ENCODE peak calls at places on chromosome 9, in eight cellular contexts. N is HuH-7.5; X is activated CD8-positive, alpha-beta T cell treated with anti-CD3 and anti-CD28 coated beads for 36 hours; M is cardiac fibroblast; Q is BJ; F is KBM-7; K is neural crest cell; T is T-helper 2 cell. E is an unnamed sample.

GRCh38 chr9:84668204-84669007 is 1.1 kb upstream of the NTRK2 start:
- DNase-seq in Q (peak; percentile 2), N (no peak), F (peak; percentile 58), K (peak; percentile 82), X (peak; percentile 43), T (no peak), M (peak; percentile 61), E (no peak)

GRCh38 chr9:114342755-114343440 is 13.2 kb downstream of the ORM2 start:
- DNase-seq in Q (no peak), N (no peak), M (no peak), F (no peak), X (no peak), T (no peak), K (no peak), E (no peak)

GRCh38 chr9:127801955-127802575 is 617 bp upstream of the FPGS start:
- DNase-seq in N (no peak), M (peak; percentile 81), Q (no peak), K (no peak), T (no peak), F (no peak), X (no peak), E (no peak)

GRCh38 chr9:32969270-32969669 is 32.2 kb downstream of the APTX start:
- DNase-seq in M (no peak), F (no peak), N (no peak), X (no peak), T (no peak), K (no peak), Q (peak; percentile 8), E (no peak)

GRCh38 chr9:16744386-16744785 is 126.1 kb downstream of the BNC2 start:
- DNase-seq in N (no peak), Q (no peak), M (peak; percentile 76), K (no peak), X (no peak), F (no peak), T (no peak), E (no peak)

GRCh38 chr9:115882911-115883310 is 270.7 kb upstream of the PAPPA start:
- DNase-seq in T (no peak), X (no peak), N (no peak), F (no peak), K (no peak), M (peak; percentile 68), Q (peak; percentile 65), E (no peak)

GRCh38 chr9:95264954-95265615 is 52.4 kb downstream of the FANCC start:
- DNase-seq in T (no peak), F (no peak), N (no peak), X (no peak), M (peak; percentile 50), Q (no peak), K (no peak), E (no peak)

GRCh38 chr9:68894502-68894901 is 119.4 kb downstream of the PRKACG start:
- DNase-seq in X (no peak), F (no peak), K (no peak), N (no peak), Q (no peak), T (no peak), M (no peak), E (no peak)

GRCh38 chr9:123355761-123356520 is at the start of gene CRB2:
- DNase-seq in T (no peak), F (no peak), X (no peak), N (peak; percentile 51), Q (no peak), M (no peak), K (peak; percentile 58), E (peak; percentile 82)

GRCh38 chr9:111842313-111842712 is 47.6 kb upstream of the SHOC1 start:
- DNase-seq in K (no peak), M (peak; percentile 79), X (no peak), Q (no peak), T (no peak), N (no peak), F (no peak), E (no peak)

GRCh38 chr9:93587651-93588347 is 11.4 kb downstream of the PHF2 start:
- DNase-seq in K (no peak), T (no peak), F (no peak), Q (no peak), X (no peak), N (no peak), M (no peak), E (no peak)

GRCh38 chr9:120696551-120697230 is 17.6 kb downstream of the MEGF9 start:
- DNase-seq in F (no peak), K (no peak), X (no peak), M (no peak), T (no peak), Q (no peak), N (no peak), E (no peak)

GRCh38 chr9:137978262-137978714 is 100.7 kb downstream of the CACNA1B start:
- DNase-seq in T (no peak), Q (no peak), F (no peak), M (no peak), X (no peak), K (no peak), N (no peak), E (no peak)

GRCh38 chr9:118640836-118641557 is 728.2 kb downstream of the BRINP1 start:
- DNase-seq in N (no peak), T (no peak), Q (no peak), F (no peak), K (no peak), X (no peak), M (no peak), E (no peak)

GRCh38 chr9:4742246-4742645 is 1.2 kb upstream of the AK3 start:
- DNase-seq in T (no peak), Q (no peak), X (no peak), N (no peak), K (no peak), M (no peak), F (no peak), E (no peak)

GRCh38 chr9:105117111-105117682 is 127.3 kb upstream of the SLC44A1 start:
- DNase-seq in Q (no peak), M (no peak), N (no peak), K (no peak), X (no peak), T (no peak), F (no peak), E (no peak)

GRCh38 chr9:117044241-117044640 is 357.1 kb downstream of the TRIM32 start:
- DNase-seq in T (no peak), K (no peak), F (no peak), X (no peak), M (no peak), Q (no peak), N (no peak), E (peak; percentile 45)

GRCh38 chr9:1267141-1267570 is 217.0 kb downstream of the DMRT2 start:
- DNase-seq in F (no peak), M (no peak), X (no peak), K (no peak), N (no peak), T (no peak), Q (no peak), E (no peak)

GRCh38 chr9:85569988-85570387 is 171.8 kb downstream of the AGTPBP1 start:
- DNase-seq in X (no peak), N (no peak), F (no peak), M (peak; percentile 34), T (no peak), K (no peak), Q (peak; percentile 18), E (no peak)

GRCh38 chr9:93287189-93287552 is 103.2 kb downstream of the WNK2 start:
- DNase-seq in Q (no peak), X (no peak), M (no peak), T (no peak), K (no peak), F (no peak), N (no peak), E (no peak)

GRCh38 chr9:71743217-71743705 is 25.1 kb downstream of the CEMIP2 start:
- DNase-seq in X (no peak), Q (no peak), F (no peak), K (no peak), M (peak; percentile 73), N (no peak), T (no peak), E (no peak)

GRCh38 chr9:78300209-78300608 is 3.3 kb downstream of the PSAT1 start:
- DNase-seq in M (no peak), K (no peak), F (no peak), X (no peak), Q (no peak), N (no peak), T (no peak), E (no peak)

GRCh38 chr9:99071313-99072039 is 33.4 kb upstream of the TGFBR1 start:
- DNase-seq in T (no peak), X (peak; percentile 35), F (no peak), Q (no peak), M (no peak), N (no peak), K (no peak), E (no peak)

GRCh38 chr9:94097788-94098413 is 13.6 kb downstream of the PTPDC1 start:
- DNase-seq in Q (peak; percentile 40), T (no peak), X (no peak), M (peak; percentile 95), K (no peak), F (no peak), N (no peak), E (no peak)

GRCh38 chr9:5621327-5621726 is 7.6 kb upstream of the RIC1 start:
- DNase-seq in K (no peak), T (no peak), X (no peak), F (no peak), N (no peak), Q (peak; percentile 49), M (peak; percentile 67), E (no peak)

GRCh38 chr9:130689937-130690700 is 3.5 kb upstream of the EXOSC2 start:
- DNase-seq in F (no peak), M (peak; percentile 96), N (peak; percentile 78), Q (peak; percentile 65), T (no peak), X (no peak), K (no peak), E (peak; percentile 96)

GRCh38 chr9:100216178-100216787 is 117.2 kb downstream of the INVS start:
- DNase-seq in M (peak; percentile 68), X (peak; percentile 81), T (peak; percentile 44), Q (no peak), K (peak; percentile 40), F (peak; percentile 69), N (peak; percentile 15), E (peak; percentile 59)

GRCh38 chr9:33103381-33104110 is 27.1 kb upstream of the SMU1 start:
- DNase-seq in Q (no peak), T (no peak), M (peak; percentile 29), K (no peak), X (no peak), N (no peak), F (no peak), E (no peak)

GRCh38 chr9:76658510-76659231 is 105.6 kb upstream of the PCA3 start:
- DNase-seq in K (no peak), M (peak; percentile 87), F (peak; percentile 81), N (peak; percentile 40), Q (no peak), X (no peak), T (no peak), E (no peak)

E was measured in iPS DF 19.7.